ENCODE peak calls at places on chromosomes 11 and 22, in four cellular contexts. H is breast epithelium; W is CD4-positive, CD25-positive, alpha-beta regulatory T cell; L is effector memory CD4-positive, alpha-beta T cell. N is an unnamed sample. For H3K4me1, the result is how much of the 10 kb centered on the place peaks cover.

GRCh38 chr11:64343740-64344133 is 3.7 kb downstream of the CCDC88B start:
- DNase-seq in L (no peak), H (no peak), W (no peak), N (no peak)

GRCh38 chr11:110130642-110131238 is 37.5 kb downstream of the ZC3H12C start:
- DNase-seq in W (no peak), L (no peak), H (no peak), N (no peak)

GRCh38 chr11:120563698-120564572 is 52.4 kb downstream of the GRIK4 start:
- DNase-seq in W (no peak), L (no peak), H (no peak), N (no peak)

GRCh38 chr11:61903845-61904244 is 12.5 kb upstream of the FADS3 start:
- DNase-seq in H (no peak), W (no peak), L (no peak), N (no peak)

GRCh38 chr22:27875951-27876350 is 43.1 kb downstream of the PITPNB start:
- DNase-seq in W (no peak), L (no peak), H (no peak), N (peak)

GRCh38 chr11:118243993-118244762 is 8.0 kb downstream of the MPZL3 start:
- DNase-seq in H (no peak), W (no peak), L (no peak), N (no peak)

GRCh38 chr11:62536301-62536957 is 10.2 kb downstream of the AHNAK start:
- DNase-seq in L (no peak), W (no peak), H (no peak), N (no peak)

GRCh38 chr22:29148036-29148435 is 57.7 kb upstream of the EMID1 start:
- DNase-seq in H (no peak), W (no peak), L (no peak), N (no peak)

GRCh38 chr11:128775513-128775912 is 81.6 kb downstream of the FLI1 start:
- DNase-seq in L (no peak), H (no peak), W (no peak), N (no peak)

GRCh38 chr11:120924109-120924508 is 99.8 kb upstream of the TBCEL start:
- DNase-seq in W (no peak), H (no peak), L (no peak), N (no peak)

GRCh38 chr11:64810891-64811272 is 531 bp upstream of the MEN1 start:
- DNase-seq in W (no peak), H (no peak), L (peak), N (peak)

GRCh38 chr22:46846832-46847355 is 84.4 kb downstream of the TBC1D22A start:
- DNase-seq in H (no peak), W (no peak), L (no peak), N (no peak)

GRCh38 chr11:20668844-20669832 is at the start of gene NELL1:
- DNase-seq in L (no peak), W (no peak), H (no peak), N (no peak)

GRCh38 chr11:5196067-5196466 is 4.4 kb downstream of the OR51V1 start:
- DNase-seq in L (no peak), H (no peak), W (no peak), N (no peak)

GRCh38 chr11:79121351-79121750 is 319.5 kb downstream of the TENM4 start:
- DNase-seq in H (no peak), L (no peak), W (no peak), N (no peak)

GRCh38 chr11:11580831-11581492 is 40.8 kb downstream of the GALNT18 start:
- DNase-seq in H (no peak), W (no peak), L (no peak), N (no peak)

GRCh38 chr11:118252688-118253087 is 523 bp upstream of the MPZL3 start:
- DNase-seq in H (no peak), W (no peak), L (no peak), N (no peak)

GRCh38 chr11:101960231-101960630 is 43.9 kb upstream of the ANGPTL5 start:
- DNase-seq in H (no peak), L (no peak), W (no peak), N (no peak)

GRCh38 chr11:116610190-116610589 is 162.6 kb downstream of the BUD13 start:
- DNase-seq in L (no peak), H (no peak), W (no peak), N (no peak)

GRCh38 chr11:88297320-88298263 is 39.9 kb downstream of the CTSC start:
- DNase-seq in L (no peak), H (no peak), W (no peak), N (no peak)

GRCh38 chr11:10326080-10326964 is 21.4 kb downstream of the ADM start:
- DNase-seq in L (no peak), H (no peak), W (no peak), N (no peak)

GRCh38 chr11:2674681-2675131 is 25.1 kb downstream of the KCNQ1OT1 start:
- DNase-seq in L (no peak), W (no peak), H (peak), N (no peak)

GRCh38 chr11:65593518-65594414 is 1.8 kb downstream of the KCNK7 start:
- DNase-seq in H (no peak), L (no peak), W (peak), N (no peak)

GRCh38 chr22:46780453-46780852 is 18.0 kb downstream of the TBC1D22A start:
- DNase-seq in H (no peak), W (no peak), L (no peak), N (no peak)

GRCh38 chr22:44076825-44077224 is 52.7 kb downstream of the PARVB start:
- DNase-seq in W (no peak), L (no peak), H (no peak), N (no peak)

GRCh38 chr11:128701086-128701485 is 7.2 kb downstream of the FLI1 start:
- DNase-seq in L (no peak), W (no peak), H (no peak), N (no peak)

GRCh38 chr11:46527586-46527985 is 66.2 kb downstream of the AMBRA1 start:
- DNase-seq in L (no peak), W (no peak), H (no peak), N (no peak)

GRCh38 chr11:46529086-46529905 is 64.5 kb downstream of the AMBRA1 start:
- DNase-seq in H (peak), W (peak), L (peak), N (peak)

GRCh38 chr11:46524201-46524600 is 69.6 kb downstream of the AMBRA1 start:
- DNase-seq in L (no peak), H (no peak), W (no peak), N (no peak)

GRCh38 chr11:46528445-46529085 is 65.3 kb downstream of the AMBRA1 start:
- DNase-seq in L (no peak), H (no peak), W (no peak), N (no peak)

GRCh38 chr11:46526489-46527215 is 67.2 kb downstream of the AMBRA1 start:
- DNase-seq in L (no peak), W (no peak), H (no peak), N (no peak)
- H3K4me1 ChIP-seq in L (under half), W (under half), H (under half), N (under half)

GRCh38 chr11:48017105-48017874 is 36.9 kb downstream of the PTPRJ start:
- DNase-seq in W (peak), H (no peak), L (peak), N (peak)
- H3K4me1 ChIP-seq in W (half or more), H (under half), L (half or more), N (half or more)

DNA sequence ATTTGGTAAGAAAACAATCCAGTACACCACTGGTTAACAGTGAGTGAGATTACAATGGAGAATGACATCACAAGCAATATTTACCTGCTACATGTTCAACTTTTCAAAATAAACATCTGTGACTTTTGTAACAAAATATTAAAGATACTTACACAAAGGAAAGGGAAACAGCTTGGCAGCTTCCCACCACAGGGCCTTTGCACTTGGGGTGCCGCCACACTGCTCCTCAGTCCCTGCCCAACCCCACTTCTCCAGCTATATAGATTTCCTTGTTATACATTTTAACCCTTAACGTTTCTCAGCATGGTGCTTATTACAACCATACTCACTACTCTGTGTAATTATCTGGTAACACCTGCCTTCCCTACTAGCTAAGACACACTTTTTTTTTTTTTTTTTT is 10.9 kb downstream of the KMT5B start:
- DNase-seq in L (no peak), W (no peak), H (no peak), N (no peak)
- H3K4me1 ChIP-seq in L (under half), W (under half), H (under half), N (under half)

DNA sequence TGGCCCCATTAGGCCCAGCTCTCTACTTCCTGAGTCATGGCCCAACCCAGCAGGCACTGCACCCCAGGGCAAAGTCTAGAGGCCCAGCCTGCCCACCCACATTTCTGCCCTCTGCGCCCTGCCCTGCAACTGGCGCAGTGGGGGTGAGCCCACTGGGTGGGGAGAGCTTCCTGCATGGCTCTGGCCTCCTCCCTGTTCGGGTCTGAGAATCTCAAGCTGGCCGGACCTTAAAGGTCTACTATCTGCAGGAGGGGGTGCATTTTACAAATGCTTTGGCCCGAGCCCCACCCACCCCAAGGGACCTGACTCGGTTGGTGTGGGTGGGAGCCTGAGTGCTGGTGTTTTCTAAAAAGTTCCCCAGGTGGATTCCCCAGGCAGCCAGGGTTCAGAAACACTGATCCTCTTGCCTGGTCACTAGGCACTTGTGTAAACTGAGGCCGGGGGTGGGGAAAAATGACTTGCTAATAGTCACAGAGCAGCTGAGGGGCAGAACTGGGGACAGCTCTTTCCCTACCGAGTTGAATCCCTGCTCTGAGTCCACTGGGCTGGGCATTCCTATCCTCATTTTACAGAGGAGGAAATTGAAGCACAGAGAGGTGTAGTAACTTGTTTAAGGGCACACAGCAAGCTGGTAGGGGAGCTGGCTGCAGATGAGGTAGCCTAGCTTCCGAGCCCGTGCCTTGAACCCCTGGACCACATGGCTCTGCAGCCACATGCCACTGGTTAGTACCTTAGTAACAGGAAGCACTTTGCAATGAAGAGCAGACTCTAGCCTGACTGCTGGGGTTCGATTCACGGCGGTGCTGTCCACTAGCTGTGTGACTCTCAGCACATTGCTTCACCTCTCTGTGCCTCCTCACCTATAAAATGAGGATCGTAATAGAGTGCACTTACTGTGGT is 36.3 kb downstream of the CD82 start:
- DNase-seq in L (no peak), H (no peak), W (no peak), N (no peak)
- H3K4me1 ChIP-seq in L (under half), H (under half), W (under half), N (under half)

DNA sequence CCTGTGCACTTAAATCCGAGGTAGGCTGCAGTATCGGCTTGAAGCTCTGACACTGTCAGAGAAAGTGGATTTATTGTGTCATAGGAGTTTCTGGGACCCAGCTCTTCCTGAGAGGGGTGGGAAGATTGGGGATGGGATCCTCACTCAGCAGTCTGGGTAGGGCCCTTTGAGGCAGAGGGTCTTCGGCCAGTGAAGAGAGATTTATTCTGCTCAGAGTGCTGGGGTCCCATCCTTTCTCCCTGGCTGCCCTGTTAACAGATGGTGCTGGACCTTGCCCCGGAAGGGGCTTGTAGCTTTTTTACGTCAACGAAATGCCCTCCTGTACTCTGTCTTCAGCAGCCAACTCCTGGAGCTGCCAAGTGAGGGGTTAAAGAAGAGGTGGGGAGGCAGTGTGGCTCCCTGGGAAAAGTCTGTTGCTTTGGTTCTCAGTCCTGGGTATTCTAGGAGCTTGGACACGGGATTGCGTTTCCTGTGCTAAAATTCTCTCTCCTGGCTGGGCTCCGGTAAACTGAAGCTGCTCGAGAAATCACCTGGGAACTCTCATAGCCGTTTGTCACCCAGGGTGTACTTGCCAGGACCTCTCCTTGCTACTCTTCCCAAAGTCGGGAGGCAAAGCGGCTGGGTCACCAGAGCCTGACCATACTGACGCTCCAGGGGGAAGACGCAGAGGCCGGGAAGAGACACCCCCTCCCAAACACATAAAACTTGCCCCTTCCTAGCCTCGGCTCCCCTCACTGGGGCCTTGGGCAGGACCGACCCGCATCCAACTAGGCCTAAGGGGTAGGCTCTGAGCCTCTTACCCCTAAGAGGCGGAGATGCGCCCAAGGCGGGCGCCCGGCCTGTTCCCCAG is 806 bp upstream of the SMDT1 start:
- DNase-seq in L (no peak), W (no peak), H (peak), N (no peak)
- H3K4me1 ChIP-seq in L (under half), W (under half), H (under half), N (under half)

DNA sequence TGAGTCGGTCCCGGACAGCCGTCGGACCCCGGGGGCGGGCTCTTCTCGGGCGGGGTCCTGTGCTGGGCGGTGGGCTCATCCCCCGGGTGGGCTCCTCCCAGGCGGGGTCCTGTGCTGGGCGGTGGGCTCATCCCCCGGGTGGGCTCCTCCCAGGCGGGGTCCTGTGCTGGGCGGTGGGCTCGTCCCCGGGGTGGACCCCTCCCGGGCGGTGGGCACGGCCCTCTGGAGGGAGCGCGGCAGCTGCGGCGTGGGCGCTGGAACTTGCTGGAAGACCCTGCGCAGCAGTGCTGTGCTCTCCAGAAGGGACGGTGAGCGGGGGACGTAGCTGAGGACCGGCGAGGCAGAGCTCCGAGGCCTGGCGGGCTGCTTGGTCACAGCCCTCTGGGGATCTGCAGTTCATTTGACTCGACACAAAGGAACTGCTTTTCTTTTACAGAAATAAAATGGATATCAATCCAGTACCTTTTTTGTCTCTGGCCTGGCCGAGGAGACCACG is 602 bp downstream of the JAM3 start:
- DNase-seq in L (no peak), W (no peak), H (no peak), N (no peak)
- H3K4me1 ChIP-seq in L (under half), W (under half), H (under half), N (under half)

DNA sequence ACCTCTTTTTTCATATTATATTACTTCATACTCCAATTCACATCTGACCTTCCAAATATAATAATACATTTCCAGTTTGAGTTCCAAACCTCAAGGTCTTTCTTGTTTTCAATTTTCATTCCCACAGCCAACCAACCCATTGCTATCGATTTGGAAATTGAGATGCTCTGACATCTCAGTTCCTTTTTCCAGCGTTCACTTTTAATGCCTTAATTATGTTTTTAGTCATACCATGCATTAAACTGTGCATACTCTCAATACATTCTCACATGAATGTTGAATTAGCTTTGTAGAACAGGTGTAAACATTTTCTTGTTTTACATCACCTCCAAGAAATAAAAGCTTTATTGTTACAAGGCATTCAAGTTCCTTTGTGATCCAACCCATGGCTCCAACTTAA is 294.2 kb upstream of the ANO3 start:
- DNase-seq in L (no peak), H (no peak), W (no peak), N (no peak)
- H3K4me1 ChIP-seq in L (under half), H (under half), W (under half), N (under half)

DNA sequence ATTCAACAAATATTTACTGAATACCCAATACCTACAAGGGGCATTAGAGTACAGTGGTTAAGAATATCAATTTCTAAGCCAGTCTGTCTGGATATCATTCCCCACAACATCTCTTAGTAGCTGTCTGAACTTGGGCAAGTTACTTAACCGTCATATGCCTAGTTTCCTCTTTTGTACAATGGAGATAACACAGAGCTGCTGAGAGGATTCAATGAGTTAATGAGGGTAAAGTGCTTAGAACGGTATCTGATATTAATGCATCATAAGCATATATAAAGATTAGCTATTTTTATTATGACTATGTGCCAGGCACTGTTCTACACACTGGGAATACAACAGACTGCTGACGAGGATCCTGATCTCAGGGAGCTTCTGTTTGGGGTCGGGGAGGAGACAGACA is 116.4 kb downstream of the APOL5 start:
- DNase-seq in L (no peak), W (no peak), H (no peak), N (no peak)
- H3K4me1 ChIP-seq in L (under half), W (under half), H (under half), N (under half)

GRCh38 chr11:104130161-104130560 is 33.8 kb downstream of the PDGFD start:
- DNase-seq in L (no peak), H (no peak), W (no peak), N (no peak)

GRCh38 chr11:104129138-104129537 is 34.8 kb downstream of the PDGFD start:
- DNase-seq in W (no peak), H (no peak), L (no peak), N (no peak)

GRCh38 chr11:104126464-104126863 is 37.5 kb downstream of the PDGFD start:
- DNase-seq in H (no peak), W (no peak), L (no peak), N (no peak)

GRCh38 chr11:104124979-104125378 is 39.0 kb downstream of the PDGFD start:
- DNase-seq in H (no peak), L (no peak), W (no peak), N (no peak)

DNA sequence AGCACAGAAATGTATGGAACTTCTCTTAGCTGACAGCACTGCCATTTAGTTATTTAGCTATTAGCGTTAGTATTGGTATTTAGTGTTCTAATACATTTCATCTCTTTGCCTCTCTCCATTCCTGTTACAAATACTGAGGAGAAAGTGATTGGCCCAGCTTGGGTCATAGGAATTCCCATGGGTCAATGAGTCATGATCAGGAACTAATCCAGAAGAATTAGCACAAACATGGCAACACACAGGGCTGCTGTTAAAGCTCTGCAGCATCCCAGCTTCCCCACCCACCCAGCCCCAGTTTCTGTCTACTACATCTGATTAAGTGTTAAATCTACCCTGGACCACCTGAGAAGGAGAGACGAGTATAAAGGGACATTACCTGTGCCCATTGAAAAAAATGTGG is 36.1 kb downstream of the PDGFD start:
- DNase-seq in W (no peak), H (no peak), L (no peak), N (no peak)
- H3K4me1 ChIP-seq in W (under half), H (under half), L (under half), N (under half)